ENCODE peak calls at places on chromosomes 3 and 15, in seven cellular contexts. A, E, T, L, U, O and B are unnamed samples.

GRCh38 chr3:65972765-65973164 is 66.0 kb downstream of the MAGI1 start:
- DNase-seq in A (no peak), E (no peak), T (no peak), L (no peak), U (no peak), O (no peak), B (no peak)

GRCh38 chr3:73661262-73661661 is 36.5 kb upstream of the PDZRN3 start:
- DNase-seq in A (no peak), E (no peak), T (peak), L (no peak), U (no peak), O (no peak), B (no peak)

GRCh38 chr3:183576487-183577107 is 21.1 kb upstream of the KLHL6 start:
- DNase-seq in A (no peak), E (no peak), T (no peak), L (peak), U (no peak), O (no peak), B (no peak)

GRCh38 chr3:55544219-55544618 is 57.1 kb upstream of the WNT5A start:
- DNase-seq in A (no peak), E (no peak), T (no peak), L (no peak), U (no peak), O (no peak), B (no peak)

GRCh38 chr3:159128628-159129027 is 326.8 kb downstream of the MFSD1 start:
- DNase-seq in A (no peak), E (no peak), T (no peak), L (no peak), U (no peak), O (no peak), B (no peak)

GRCh38 chr15:83380682-83381081 is 66.5 kb upstream of the SH3GL3 start:
- DNase-seq in A (peak), E (peak), T (no peak), L (no peak), U (peak), O (no peak), B (peak)

GRCh38 chr3:179852117-179852886 is 184.4 kb downstream of the PEX5L start:
- DNase-seq in A (no peak), E (no peak), T (peak), L (no peak), U (no peak), O (no peak), B (no peak)

GRCh38 chr3:53195602-53196574 is 34.9 kb downstream of the PRKCD start:
- DNase-seq in A (peak), E (no peak), T (no peak), L (peak), U (peak), O (no peak), B (peak)

GRCh38 chr3:31077021-31077601 is 182.7 kb upstream of the GADL1 start:
- DNase-seq in A (peak), E (no peak), T (peak), L (no peak), U (no peak), O (no peak), B (no peak)

GRCh38 chr3:121624147-121624852 is 31.1 kb downstream of the FBXO40 start:
- DNase-seq in A (no peak), E (no peak), T (no peak), L (no peak), U (no peak), O (no peak), B (no peak)

GRCh38 chr3:175270199-175270837 is 411.2 kb downstream of the NAALADL2 start:
- DNase-seq in A (no peak), E (no peak), T (no peak), L (no peak), U (peak), O (no peak), B (no peak)

GRCh38 chr3:170717410-170718402 is 131.8 kb upstream of the SLC7A14 start:
- DNase-seq in A (no peak), E (no peak), T (no peak), L (no peak), U (no peak), O (no peak), B (peak)

GRCh38 chr3:171890398-171890797 is 47.2 kb downstream of the TMEM212 start:
- DNase-seq in A (no peak), E (no peak), T (no peak), L (no peak), U (no peak), O (no peak), B (no peak)

GRCh38 chr3:123335007-123335670 is 113.8 kb downstream of the ADCY5 start:
- DNase-seq in A (no peak), E (no peak), T (no peak), L (no peak), U (no peak), O (no peak), B (peak)

GRCh38 chr3:79517766-79518413 is 249.9 kb downstream of the ROBO1 start:
- DNase-seq in A (no peak), E (no peak), T (no peak), L (no peak), U (peak), O (no peak), B (no peak)

GRCh38 chr3:9302425-9303181 is 53.2 kb upstream of the SRGAP3 start:
- DNase-seq in A (peak), E (peak), T (peak), L (peak), U (peak), O (peak), B (peak)

GRCh38 chr15:45157974-45158373 is 28.2 kb downstream of the DUOX1 start:
- DNase-seq in A (no peak), E (no peak), T (peak), L (no peak), U (no peak), O (no peak), B (no peak)